ENCODE peak calls at places on chromosomes 4 and X, in seven cellular contexts. X is stimulated activated CD8-positive, alpha-beta memory T cell treated with anti-CD3 and anti-CD28 coated beads, Interleukin-7, amount 100 ng/mL, for 24 hours; T is substantia nigra; S is activated CD4-positive, alpha-beta T cell treated with anti-CD3 and anti-CD28 coated beads for 24 hours; L is lower leg skin; Z is NT2/D1; G is foreskin fibroblast. O is an unnamed sample.

GRCh38 chr4:1762264-1763010 is 30.7 kb upstream of the FGFR3 start:
- DNase-seq in X (no peak), T (no peak), S (no peak), L (no peak), Z (no peak), G (no peak), O (no peak)

GRCh38 chr4:138078751-138079150 is 163.4 kb downstream of the SLC7A11 start:
- DNase-seq in X (no peak), T (no peak), S (no peak), L (no peak), Z (no peak), G (peak; percentile 61), O (no peak)

GRCh38 chrX:105098812-105099211 is 121.7 kb downstream of the TEX13A start:
- DNase-seq in X (no peak), T (no peak), S (no peak), L (no peak), Z (no peak), G (no peak), O (no peak)

GRCh38 chrX:21412029-21412428 is 37.8 kb downstream of the CNKSR2 start:
- DNase-seq in X (no peak), T (no peak), S (no peak), L (no peak), Z (no peak), G (no peak), O (no peak)

GRCh38 chrX:41333744-41333993 is 293 bp upstream of the DDX3X start:
- DNase-seq in X (peak; percentile 27), T (peak; percentile 59), S (no peak), L (no peak), Z (peak; percentile 58), G (peak; percentile 86), O (peak; percentile 74)

GRCh38 chr4:129429566-129430339 is 333.8 kb downstream of the C4orf33 start:
- DNase-seq in X (no peak), T (no peak), S (no peak), L (no peak), Z (no peak), G (no peak), O (no peak)

GRCh38 chrX:13939741-13940597 is 89.7 kb downstream of the GEMIN8 start:
- DNase-seq in X (no peak), T (no peak), S (no peak), L (no peak), Z (no peak), G (no peak), O (no peak)

GRCh38 chr4:54446556-54446955 is 211.2 kb upstream of the KIT start:
- DNase-seq in X (no peak), T (no peak), S (no peak), L (no peak), Z (no peak), G (no peak), O (no peak)

GRCh38 chrX:53003111-53003510 is 44.8 kb upstream of the FAM156A start:
- DNase-seq in X (no peak), T (no peak), S (no peak), L (no peak), Z (no peak), G (no peak), O (no peak)

GRCh38 chrX:129791336-129791735 is 11.6 kb downstream of the SASH3 start:
- DNase-seq in X (no peak), T (no peak), S (no peak), L (no peak), Z (no peak), G (no peak), O (no peak)

GRCh38 chr4:76361689-76362412 is 55.3 kb downstream of the STBD1 start:
- DNase-seq in X (no peak), T (no peak), S (no peak), L (no peak), Z (no peak), G (no peak), O (no peak)

GRCh38 chr4:80535551-80535950 is 200.0 kb downstream of the CFAP299 start:
- DNase-seq in X (no peak), T (no peak), S (no peak), L (no peak), Z (no peak), G (peak; percentile 6), O (no peak)

GRCh38 chr4:159267023-159267939 is 164.4 kb downstream of the RAPGEF2 start:
- DNase-seq in X (no peak), T (no peak), S (no peak), L (no peak), Z (no peak), G (peak; percentile 21), O (no peak)

GRCh38 chr4:180852743-180853142 is 1390.5 kb upstream of the TENM3 start:
- DNase-seq in X (no peak), T (no peak), S (no peak), L (no peak), Z (no peak), G (no peak), O (no peak)

GRCh38 chrX:134803060-134803459 is 144.8 kb upstream of the PLAC1 start:
- DNase-seq in X (no peak), T (no peak), S (no peak), L (no peak), Z (no peak), G (no peak), O (no peak)

GRCh38 chrX:2712428-2712827 is 21.3 kb downstream of the CD99 start:
- DNase-seq in X (no peak), T (no peak), S (no peak), L (no peak), Z (no peak), G (no peak), O (no peak)

GRCh38 chr4:2036866-2037265 is 22.3 kb upstream of the NAT8L start:
- DNase-seq in X (no peak), T (no peak), S (no peak), L (peak; percentile 60), Z (no peak), G (no peak), O (no peak)

GRCh38 chr4:177511611-177512010 is 69.4 kb upstream of the AGA start:
- DNase-seq in X (no peak), T (no peak), S (no peak), L (no peak), Z (no peak), G (no peak), O (no peak)

GRCh38 chr4:188619456-188620149 is 480.4 kb downstream of the TRIML1 start:
- DNase-seq in X (no peak), T (no peak), S (no peak), L (no peak), Z (no peak), G (no peak), O (no peak)

GRCh38 chrX:74382613-74383012 is 38.7 kb upstream of the SLC16A2 start:
- DNase-seq in X (peak; percentile 26), T (peak; percentile 22), S (peak; percentile 43), L (peak; percentile 89), Z (peak; percentile 50), G (peak; percentile 77), O (peak; percentile 49)

GRCh38 chr4:168408620-168409019 is 71.7 kb downstream of the DDX60L start:
- DNase-seq in X (no peak), T (no peak), S (no peak), L (no peak), Z (no peak), G (peak; percentile 98), O (no peak)

GRCh38 chr4:100424376-100424775 is 93.4 kb downstream of the EMCN start:
- DNase-seq in X (no peak), T (no peak), S (no peak), L (no peak), Z (no peak), G (no peak), O (no peak)

GRCh38 chrX:65932173-65933084 is 107.5 kb downstream of the VSIG4 start:
- DNase-seq in X (no peak), T (no peak), S (no peak), L (no peak), Z (no peak), G (no peak), O (no peak)

GRCh38 chr4:153039542-153040185 is 103.5 kb downstream of the FHDC1 start:
- DNase-seq in X (no peak), T (no peak), S (no peak), L (no peak), Z (no peak), G (no peak), O (no peak)

GRCh38 chr4:99574530-99575314 is at the start of gene MTTP:
- DNase-seq in X (no peak), T (no peak), S (no peak), L (no peak), Z (no peak), G (no peak), O (peak; percentile 7)

GRCh38 chr4:96652821-96653220 is 812.9 kb downstream of the PDHA2 start:
- DNase-seq in X (no peak), T (no peak), S (no peak), L (no peak), Z (no peak), G (no peak), O (no peak)

GRCh38 chr4:164438321-164438720 is 315.6 kb upstream of the SMIM31 start:
- DNase-seq in X (no peak), T (no peak), S (no peak), L (no peak), Z (no peak), G (no peak), O (no peak)

O was measured in GM20000.